ENCODE peak calls at places on chromosome 18, in five cellular contexts. M, Z, Y, V and D are unnamed samples.

GRCh38 chr18:13474907-13475306 is 251.5 kb downstream of the FAM210A start:
- DNase-seq in M (no peak), Z (peak), Y (no peak), V (no peak), D (no peak)

GRCh38 chr18:80143876-80144275 is 34.8 kb downstream of the ADNP2 start:
- DNase-seq in M (no peak), Z (no peak), Y (peak), V (no peak), D (no peak)

GRCh38 chr18:50203801-50204604 is 9.1 kb upstream of the MYO5B start:
- DNase-seq in M (peak), Z (peak), Y (peak), V (peak), D (peak)

GRCh38 chr18:79610461-79611039 is 69.1 kb upstream of the CTDP1 start:
- DNase-seq in M (no peak), Z (no peak), Y (no peak), V (peak), D (no peak)

GRCh38 chr18:42025491-42025890 is 70.5 kb downstream of the PIK3C3 start:
- DNase-seq in M (no peak), Z (no peak), Y (no peak), V (no peak), D (no peak)

GRCh38 chr18:12327510-12328178 is 19.6 kb downstream of the TUBB6 start:
- DNase-seq in M (peak), Z (peak), Y (peak), V (peak), D (peak)

GRCh38 chr18:12837747-12838146 is 46.3 kb downstream of the PTPN2 start:
- DNase-seq in M (peak), Z (no peak), Y (no peak), V (no peak), D (no peak)

GRCh38 chr18:76475450-76476203 is 19.4 kb downstream of the ZNF516 start:
- DNase-seq in M (peak), Z (no peak), Y (no peak), V (no peak), D (peak)

GRCh38 chr18:45416168-45416567 is 199.1 kb upstream of the SLC14A2 start:
- DNase-seq in M (no peak), Z (no peak), Y (no peak), V (no peak), D (no peak)

GRCh38 chr18:32301976-32302743 is 112.3 kb downstream of the MEP1B start:
- DNase-seq in M (peak), Z (no peak), Y (peak), V (no peak), D (peak)

GRCh38 chr18:1663879-1664705 is 759.4 kb downstream of the ADCYAP1 start:
- DNase-seq in M (peak), Z (peak), Y (peak), V (peak), D (peak)

GRCh38 chr18:48771641-48772380 is 179.0 kb downstream of the SMAD7 start:
- DNase-seq in M (no peak), Z (no peak), Y (peak), V (no peak), D (peak)

GRCh38 chr18:47919916-47920315 is 10.5 kb downstream of the SMAD2 start:
- DNase-seq in M (no peak), Z (no peak), Y (no peak), V (no peak), D (no peak)

GRCh38 chr18:21468514-21469164 is 131.9 kb downstream of the ESCO1 start:
- DNase-seq in M (no peak), Z (no peak), Y (no peak), V (no peak), D (no peak)

GRCh38 chr18:59079264-59079972 is 60.3 kb upstream of the SEC11C start:
- DNase-seq in M (no peak), Z (no peak), Y (no peak), V (no peak), D (no peak)

DNA sequence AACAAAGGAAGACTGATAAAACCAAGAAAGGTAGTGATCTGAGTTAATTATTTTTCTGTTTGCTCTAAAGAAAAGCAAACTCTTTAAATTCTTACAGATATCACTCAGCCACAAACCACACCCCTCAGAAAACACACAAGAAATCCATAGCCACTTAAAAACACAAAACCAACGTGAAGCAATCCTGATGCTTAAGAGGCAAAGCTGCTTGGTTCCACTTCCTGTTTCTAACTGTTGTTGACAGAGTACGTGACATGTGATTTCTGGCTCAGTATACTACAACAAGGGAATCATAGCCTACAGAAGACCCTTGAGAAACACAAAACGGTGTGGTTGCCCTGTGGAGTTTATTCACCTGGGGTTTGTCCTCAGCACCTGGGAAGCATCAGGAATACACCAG is 240.9 kb upstream of the APCDD1 start:
- DNase-seq in M (peak), Z (no peak), Y (peak), V (no peak), D (peak)
- TF ChIP-seq MYC in M (no peak), Z (no peak), Y (no peak), V (no peak), D (peak)

GRCh38 chr18:26176134-26176533 is 42.5 kb downstream of the PSMA8 start:
- DNase-seq in M (no peak), Z (no peak), Y (no peak), V (no peak), D (no peak)
- TF ChIP-seq MAX in M (no peak), Z (no peak), Y (no peak), V (no peak), D (no peak)

GRCh38 chr18:23136326-23137092 is 1.2 kb downstream of the CABLES1 start:
- DNase-seq in M (no peak), Z (no peak), Y (no peak), V (no peak), D (peak)
- TF ChIP-seq MYC in M (no peak), Z (peak), Y (no peak), V (no peak), D (no peak)

GRCh38 chr18:36295214-36295613 is 2.3 kb upstream of the FHOD3 start:
- DNase-seq in M (no peak), Z (no peak), Y (no peak), V (no peak), D (no peak)

GRCh38 chr18:36298113-36298701 is 694 bp downstream of the FHOD3 start:
- DNase-seq in M (no peak), Z (no peak), Y (no peak), V (peak), D (no peak)

GRCh38 chr18:36297419-36298112 is at the start of gene FHOD3:
- DNase-seq in M (peak), Z (no peak), Y (peak), V (peak), D (no peak)

GRCh38 chr18:36295880-36296301 is 1.6 kb upstream of the FHOD3 start:
- DNase-seq in M (no peak), Z (no peak), Y (no peak), V (no peak), D (no peak)

GRCh38 chr18:36296591-36297418 is 708 bp upstream of the FHOD3 start:
- DNase-seq in M (peak), Z (peak), Y (peak), V (peak), D (peak)
- TF ChIP-seq MAX in M (no peak), Z (no peak), Y (no peak), V (no peak), D (no peak)

GRCh38 chr18:63881851-63882250 is 5.7 kb upstream of the SERPINB2 start:
- DNase-seq in M (no peak), Z (no peak), Y (peak), V (no peak), D (no peak)

GRCh38 chr18:63878982-63879381 is 8.5 kb upstream of the SERPINB2 start:
- DNase-seq in M (no peak), Z (no peak), Y (no peak), V (no peak), D (no peak)

GRCh38 chr18:63879684-63880083 is 7.8 kb upstream of the SERPINB2 start:
- DNase-seq in M (no peak), Z (no peak), Y (peak), V (no peak), D (peak)

GRCh38 chr18:63882333-63883141 is 5.0 kb upstream of the SERPINB2 start:
- DNase-seq in M (peak), Z (no peak), Y (peak), V (no peak), D (no peak)

GRCh38 chr18:63878343-63878742 is 9.2 kb upstream of the SERPINB2 start:
- DNase-seq in M (no peak), Z (no peak), Y (no peak), V (no peak), D (peak)
- TF ChIP-seq MYC in M (no peak), Z (no peak), Y (no peak), V (no peak), D (no peak)

DNA sequence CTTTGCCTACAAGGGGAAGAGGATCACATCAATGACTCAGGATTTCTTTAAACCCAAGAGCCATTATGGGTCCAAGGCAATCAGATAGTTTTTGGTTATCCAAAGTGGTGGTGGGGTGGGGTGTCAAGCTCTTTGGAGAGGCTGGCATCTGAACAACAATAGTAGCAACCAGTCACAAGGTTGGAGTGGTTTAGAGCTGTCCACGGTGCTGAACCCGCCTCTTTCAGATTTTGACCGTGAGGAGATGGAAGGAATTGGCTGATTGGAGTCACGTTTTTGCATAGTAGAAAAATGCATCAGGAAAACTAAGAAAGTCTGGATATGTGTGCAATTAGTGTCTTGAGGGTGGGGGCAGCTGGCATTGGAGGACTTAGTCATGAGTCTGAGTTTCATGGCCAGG is 159.9 kb downstream of the LOXHD1 start:
- DNase-seq in M (no peak), Z (peak), Y (no peak), V (peak), D (peak)
- TF ChIP-seq MAX in M (no peak), Z (no peak), Y (no peak), V (no peak), D (no peak)